ENCODE peak calls at places on chromosomes 7 and 10, in six cellular contexts. U, E, B, D, S and G are unnamed samples.

GRCh38 chr10:102713483-102713813 is 749 bp downstream of the ARL3 start:
- DNase-seq in U (no peak), E (no peak), B (no peak), D (no peak), S (no peak), G (no peak)

GRCh38 chr7:29865526-29865925 is 59.2 kb downstream of the WIPF3 start:
- DNase-seq in U (peak), E (peak), B (peak), D (peak), S (no peak), G (peak)

GRCh38 chr7:105932835-105933477 is 30.1 kb upstream of the CDHR3 start:
- DNase-seq in U (peak), E (no peak), B (peak), D (peak), S (no peak), G (peak)

GRCh38 chr7:20188551-20188950 is 28.6 kb downstream of the MACC1 start:
- DNase-seq in U (no peak), E (no peak), B (no peak), D (no peak), S (no peak), G (no peak)

GRCh38 chr10:18554479-18554878 is 96.9 kb downstream of the NSUN6 start:
- DNase-seq in U (no peak), E (no peak), B (no peak), D (no peak), S (no peak), G (no peak)

GRCh38 chr7:111887734-111888133 is 318.5 kb downstream of the DOCK4 start:
- DNase-seq in U (no peak), E (no peak), B (no peak), D (no peak), S (no peak), G (no peak)

GRCh38 chr7:111076205-111076604 is 14.7 kb upstream of the LRRN3 start:
- DNase-seq in U (peak), E (no peak), B (no peak), D (peak), S (no peak), G (no peak)

GRCh38 chr7:41978858-41979257 is 258.2 kb downstream of the GLI3 start:
- DNase-seq in U (no peak), E (no peak), B (no peak), D (no peak), S (no peak), G (no peak)

GRCh38 chr7:4797858-4798705 is 22.7 kb downstream of the AP5Z1 start:
- DNase-seq in U (peak), E (no peak), B (no peak), D (peak), S (peak), G (peak)

GRCh38 chr7:87140271-87140748 is 11.9 kb upstream of the DMTF1 start:
- DNase-seq in U (no peak), E (no peak), B (no peak), D (no peak), S (no peak), G (no peak)

GRCh38 chr7:68697821-68698280 is 900.4 kb upstream of the AUTS2 start:
- DNase-seq in U (peak), E (no peak), B (no peak), D (peak), S (no peak), G (no peak)

GRCh38 chr10:110508806-110509544 is 11.3 kb downstream of the DUSP5 start:
- DNase-seq in U (peak), E (no peak), B (no peak), D (peak), S (no peak), G (no peak)

GRCh38 chr7:711093-711966 is 15.2 kb upstream of the DNAAF5 start:
- DNase-seq in U (no peak), E (no peak), B (no peak), D (no peak), S (no peak), G (no peak)

GRCh38 chr10:103745264-103746247 is 109.8 kb downstream of the SH3PXD2A start:
- DNase-seq in U (peak), E (no peak), B (no peak), D (no peak), S (no peak), G (no peak)

GRCh38 chr10:73413528-73414229 is at the start of gene ANXA7:
- DNase-seq in U (peak), E (no peak), B (peak), D (peak), S (peak), G (peak)
- TF ChIP-seq CTCF in U (peak), E (peak), B (no peak), D (peak), S (no peak), G (peak)

GRCh38 chr10:71789871-71790270 is 16.6 kb upstream of the VSIR start:
- DNase-seq in U (no peak), E (no peak), B (no peak), D (no peak), S (no peak), G (no peak)

GRCh38 chr10:71784679-71785272 is 11.5 kb upstream of the VSIR start:
- DNase-seq in U (no peak), E (no peak), B (no peak), D (no peak), S (no peak), G (no peak)

GRCh38 chr10:71790749-71791440 is 17.6 kb upstream of the VSIR start:
- DNase-seq in U (no peak), E (no peak), B (no peak), D (no peak), S (no peak), G (no peak)

GRCh38 chr10:71783917-71784678 is 10.8 kb upstream of the VSIR start:
- DNase-seq in U (no peak), E (no peak), B (no peak), D (no peak), S (no peak), G (no peak)

GRCh38 chr10:71788954-71789353 is 15.6 kb upstream of the VSIR start:
- DNase-seq in U (no peak), E (no peak), B (no peak), D (no peak), S (no peak), G (no peak)
- H3K4me3 ChIP-seq in U (no peak), E (no peak), B (no peak), D (no peak), S (no peak), G (no peak)

GRCh38 chr7:127546313-127546712 is 39.1 kb downstream of the GCC1 start:
- DNase-seq in U (no peak), E (no peak), B (no peak), D (no peak), S (no peak), G (no peak)

GRCh38 chr7:127551941-127552340 is 33.5 kb downstream of the GCC1 start:
- DNase-seq in U (no peak), E (no peak), B (no peak), D (no peak), S (no peak), G (no peak)

GRCh38 chr7:127550247-127550646 is 35.1 kb downstream of the GCC1 start:
- DNase-seq in U (no peak), E (no peak), B (no peak), D (peak), S (no peak), G (no peak)
- TF ChIP-seq CTCF in U (peak), E (peak), B (no peak), D (peak), S (no peak), G (peak)

DNA sequence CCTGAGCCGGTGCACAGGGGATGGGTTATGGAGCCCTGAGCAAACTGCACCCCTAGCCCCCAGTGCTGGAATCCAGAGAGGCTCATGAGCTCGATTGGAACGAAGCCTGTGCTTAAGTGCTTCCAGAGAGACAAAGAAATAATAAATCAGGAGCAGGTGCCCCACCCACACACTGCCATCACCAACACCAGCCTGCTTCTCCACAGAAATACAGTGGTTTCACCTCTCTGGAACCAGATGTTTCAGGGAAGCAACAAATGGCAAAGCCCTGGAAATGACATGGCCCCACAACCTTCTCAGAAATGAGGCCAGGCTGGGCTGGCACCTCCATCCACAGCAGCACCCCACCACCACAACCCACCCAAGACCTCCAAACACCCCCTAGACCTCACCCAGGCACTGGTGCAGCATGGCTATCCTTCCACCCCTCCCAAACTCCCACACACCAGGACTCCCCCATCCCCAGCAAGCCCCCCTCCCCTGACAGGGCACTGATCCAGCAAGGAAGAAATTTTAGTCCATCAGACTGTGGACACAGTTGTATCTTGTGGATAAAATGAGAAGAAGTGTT is 4.1 kb upstream of the SLC18A3 start:
- DNase-seq in U (no peak), E (no peak), B (no peak), D (no peak), S (no peak), G (no peak)
- H3K4me3 ChIP-seq in U (no peak), E (no peak), B (no peak), D (no peak), S (no peak), G (no peak)

DNA sequence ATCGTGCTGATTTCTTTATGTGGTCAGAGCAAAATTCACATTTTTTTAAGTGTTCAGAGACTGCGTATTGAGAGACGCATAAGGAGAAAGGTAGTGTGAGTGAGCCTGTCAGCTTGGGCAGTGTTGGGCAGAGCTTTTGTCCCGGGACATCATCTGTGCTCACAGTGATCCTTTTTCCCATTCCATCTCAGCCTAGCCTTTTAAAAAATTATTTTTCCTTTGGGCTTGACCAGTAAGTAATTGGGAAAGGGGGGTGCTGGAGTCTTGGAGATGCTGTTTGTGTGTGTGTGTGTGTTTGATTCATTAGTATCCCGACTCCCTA is 1.5 kb downstream of the NRF1 start:
- DNase-seq in U (no peak), E (no peak), B (no peak), D (no peak), S (no peak), G (no peak)
- TF ChIP-seq CTCF in U (no peak), E (no peak), B (no peak), D (no peak), S (no peak), G (no peak)

DNA sequence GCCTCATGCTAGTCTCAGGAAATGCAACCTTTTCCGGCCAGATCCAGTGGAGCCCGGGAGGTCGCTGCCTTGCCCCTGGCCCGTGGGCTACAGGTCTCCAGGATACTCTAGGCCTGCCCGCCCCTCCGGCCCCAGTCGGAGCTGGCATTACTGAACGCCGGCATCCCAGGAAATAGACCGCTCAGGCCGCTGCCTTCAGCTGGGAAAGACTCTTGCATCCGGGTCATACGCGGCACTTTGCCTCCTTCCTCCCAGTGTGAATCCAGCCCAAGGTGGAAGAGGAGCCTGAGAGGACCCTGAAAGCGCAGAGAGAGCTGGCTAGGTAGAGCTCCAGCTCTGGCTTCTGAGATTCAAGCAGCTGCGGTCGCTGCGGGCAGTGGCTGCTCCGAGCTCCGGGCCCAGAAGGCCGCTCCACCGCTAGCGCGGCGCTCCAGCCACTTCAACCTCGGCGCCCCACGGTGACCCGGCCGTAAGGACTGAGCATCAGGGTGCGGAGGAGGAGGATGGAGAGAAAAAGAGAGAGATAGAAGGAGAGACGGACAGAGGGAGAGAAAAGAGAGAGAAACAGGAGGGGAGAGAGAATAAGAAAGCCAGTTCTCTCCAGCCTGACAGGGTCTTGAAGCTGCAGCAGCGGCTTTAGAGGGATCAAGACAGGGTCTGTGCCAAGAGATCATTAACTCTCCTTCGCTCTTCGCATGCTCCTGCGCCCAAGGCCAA is 1.7 kb upstream of the HOXA10 start:
- DNase-seq in U (no peak), E (no peak), B (no peak), D (no peak), S (peak), G (peak)
- H3K4me3 ChIP-seq in U (no peak), E (peak), B (peak), D (no peak), S (no peak), G (peak)

DNA sequence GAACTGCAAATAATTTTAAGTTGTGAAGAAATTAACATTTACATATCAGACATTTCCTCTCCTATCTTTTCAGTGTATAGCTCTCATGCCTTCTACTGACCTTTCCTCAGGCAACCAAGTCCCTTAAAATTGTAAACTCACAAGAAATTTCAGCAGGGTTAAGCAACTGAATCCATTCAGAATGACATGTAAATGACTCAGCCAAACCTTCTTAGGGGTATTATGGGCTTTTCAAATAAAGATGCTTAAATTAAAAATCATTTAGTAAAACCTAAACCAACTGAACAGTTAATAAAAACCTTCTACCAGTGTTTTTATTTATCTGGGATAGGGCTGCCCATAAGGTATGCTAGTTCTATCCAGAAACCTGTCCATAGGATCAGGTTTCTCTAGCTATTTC is 20.7 kb downstream of the WAPL start:
- DNase-seq in U (no peak), E (no peak), B (peak), D (peak), S (no peak), G (peak)
- TF ChIP-seq CTCF in U (no peak), E (no peak), B (no peak), D (no peak), S (no peak), G (no peak)

GRCh38 chr7:64888561-64888900 is 14.5 kb upstream of the ZNF273 start:
- DNase-seq in U (no peak), E (no peak), B (no peak), D (peak), S (peak), G (no peak)
- H3K4me3 ChIP-seq in U (peak), E (peak), B (peak), D (peak), S (peak), G (peak)